ENCODE peak calls at places on chromosomes 6 and 20, in nine cellular contexts. T, Y, E, M, H, Q, D, U and V are unnamed samples.

GRCh38 chr20:24943196-24943595 is 5.9 kb upstream of the CST7 start:
- DNase-seq in Y (no peak), E (no peak), D (no peak), H (peak), M (no peak), T (no peak), Q (no peak), U (no peak), V (no peak)

GRCh38 chr6:33008944-33009861 is at the start of gene HLA-DOA:
- DNase-seq in M (peak), Q (no peak), H (no peak), Y (no peak), E (no peak), T (peak), U (no peak), D (peak), V (no peak)

GRCh38 chr6:97438011-97438671 is 155.1 kb upstream of the MMS22L start:
- DNase-seq in Q (no peak), U (no peak), T (no peak), E (no peak), D (no peak), H (no peak), Y (no peak), M (no peak), V (no peak)

GRCh38 chr6:90403489-90404381 is 107.1 kb upstream of the BACH2 start:
- DNase-seq in E (peak), T (peak), Q (no peak), M (peak), U (no peak), H (no peak), Y (no peak), D (no peak), V (peak)

GRCh38 chr20:3307078-3307477 is 68.1 kb upstream of the SLC4A11 start:
- DNase-seq in Y (no peak), U (no peak), E (no peak), T (no peak), M (no peak), H (no peak), D (no peak), Q (no peak), V (no peak)

GRCh38 chr6:138814179-138814834 is 18.4 kb downstream of the ECT2L start:
- DNase-seq in T (no peak), M (no peak), H (no peak), U (no peak), Q (no peak), Y (no peak), E (no peak), D (no peak), V (no peak)

GRCh38 chr6:138007014-138007472 is 100.2 kb downstream of the PERP start:
- DNase-seq in H (no peak), M (peak), U (no peak), Q (peak), E (no peak), T (peak), Y (no peak), D (peak), V (peak)

GRCh38 chr6:35318200-35318844 is 20.7 kb downstream of the DEF6 start:
- DNase-seq in D (no peak), M (peak), Q (peak), T (peak), U (peak), H (peak), Y (no peak), E (peak), V (peak)

GRCh38 chr6:90175627-90176538 is 120.8 kb downstream of the BACH2 start:
- DNase-seq in D (peak), Y (no peak), Q (no peak), T (no peak), E (no peak), M (no peak), U (no peak), H (no peak), V (peak)

GRCh38 chr20:36754656-36755222 is 8.8 kb upstream of the NDRG3 start:
- DNase-seq in T (peak), D (peak), H (no peak), Q (peak), M (peak), U (peak), E (peak), Y (no peak), V (peak)

GRCh38 chr20:44357555-44358130 is 2.1 kb downstream of the HNF4A start:
- DNase-seq in Q (no peak), H (no peak), U (peak), M (no peak), D (no peak), E (no peak), T (no peak), Y (no peak), V (no peak)

GRCh38 chr6:140202964-140203363 is 828.5 kb upstream of the CITED2 start:
- DNase-seq in U (no peak), M (no peak), T (no peak), E (no peak), Y (no peak), Q (no peak), H (no peak), D (no peak), V (no peak)

GRCh38 chr20:38085031-38085430 is 51.5 kb downstream of the RPRD1B start:
- DNase-seq in D (no peak), T (no peak), M (no peak), Y (no peak), H (no peak), Q (no peak), E (no peak), U (no peak), V (no peak)

GRCh38 chr6:133991096-133991593 is 38.1 kb downstream of the TBPL1 start:
- DNase-seq in E (peak), Q (no peak), H (no peak), M (no peak), D (no peak), U (no peak), T (peak), Y (no peak), V (peak)

GRCh38 chr6:105174512-105174911 is 5.3 kb downstream of the POPDC3 start:
- DNase-seq in M (no peak), Y (no peak), U (no peak), Q (no peak), T (peak), E (no peak), D (no peak), H (no peak), V (peak)

GRCh38 chr20:1125266-1125665 is 6.9 kb downstream of the PSMF1 start:
- DNase-seq in U (no peak), Q (no peak), Y (no peak), D (no peak), M (no peak), H (no peak), E (no peak), T (no peak), V (no peak)

GRCh38 chr6:167676000-167676665 is 150.6 kb upstream of the AFDN start:
- DNase-seq in U (peak), Y (no peak), M (no peak), T (no peak), E (no peak), Q (peak), D (no peak), H (no peak), V (no peak)

GRCh38 chr6:136922680-136922996 is 537 bp downstream of the SLC35D3 start:
- DNase-seq in U (no peak), Y (no peak), T (no peak), Q (no peak), M (no peak), H (no peak), E (no peak), D (no peak), V (no peak)

GRCh38 chr6:116472710-116473109 is 11.5 kb downstream of the CALHM6 start:
- DNase-seq in U (no peak), E (no peak), T (no peak), D (no peak), M (no peak), Y (no peak), Q (no peak), H (no peak), V (no peak)

GRCh38 chr6:167493961-167494697 is 169.2 kb downstream of the TTLL2 start:
- DNase-seq in D (no peak), E (no peak), H (no peak), Y (no peak), M (no peak), T (peak), Q (no peak), U (peak), V (no peak)

GRCh38 chr20:12554416-12554815 is 454.4 kb upstream of the SPTLC3 start:
- DNase-seq in D (no peak), U (no peak), M (no peak), Q (no peak), E (no peak), Y (no peak), H (no peak), T (no peak), V (peak)

GRCh38 chr6:391559-392440 is at the start of gene IRF4:
- DNase-seq in Q (no peak), T (peak), U (no peak), H (no peak), D (peak), E (no peak), M (peak), Y (no peak), V (no peak)

GRCh38 chr20:19975901-19976300 is 41.3 kb upstream of the NAA20 start:
- DNase-seq in U (no peak), Y (no peak), H (no peak), E (no peak), T (peak), Q (peak), D (no peak), M (no peak), V (peak)

GRCh38 chr20:32436142-32436861 is 78.2 kb downstream of the ASXL1 start:
- DNase-seq in Q (no peak), Y (no peak), E (no peak), T (no peak), U (no peak), D (no peak), M (no peak), H (no peak), V (no peak)

GRCh38 chr6:107629545-107630147 is 139.7 kb downstream of the SOBP start:
- DNase-seq in Q (no peak), D (no peak), H (no peak), T (no peak), E (no peak), U (no peak), Y (no peak), M (no peak), V (no peak)

GRCh38 chr20:61644387-61645076 is 392.5 kb downstream of the CDH4 start:
- DNase-seq in E (no peak), H (no peak), T (no peak), D (no peak), U (no peak), Q (no peak), M (no peak), Y (no peak), V (no peak)

GRCh38 chr20:61640846-61641245 is 388.8 kb downstream of the CDH4 start:
- DNase-seq in M (no peak), Q (no peak), D (no peak), H (no peak), U (no peak), E (no peak), T (no peak), Y (no peak), V (no peak)

GRCh38 chr20:61646986-61647385 is 394.9 kb downstream of the CDH4 start:
- DNase-seq in D (no peak), Q (no peak), M (no peak), T (no peak), H (no peak), Y (no peak), U (no peak), E (no peak), V (no peak)

GRCh38 chr20:61646453-61646852 is 394.4 kb downstream of the CDH4 start:
- DNase-seq in H (no peak), M (no peak), E (no peak), D (no peak), T (no peak), U (no peak), Q (no peak), Y (no peak), V (no peak)

DNA sequence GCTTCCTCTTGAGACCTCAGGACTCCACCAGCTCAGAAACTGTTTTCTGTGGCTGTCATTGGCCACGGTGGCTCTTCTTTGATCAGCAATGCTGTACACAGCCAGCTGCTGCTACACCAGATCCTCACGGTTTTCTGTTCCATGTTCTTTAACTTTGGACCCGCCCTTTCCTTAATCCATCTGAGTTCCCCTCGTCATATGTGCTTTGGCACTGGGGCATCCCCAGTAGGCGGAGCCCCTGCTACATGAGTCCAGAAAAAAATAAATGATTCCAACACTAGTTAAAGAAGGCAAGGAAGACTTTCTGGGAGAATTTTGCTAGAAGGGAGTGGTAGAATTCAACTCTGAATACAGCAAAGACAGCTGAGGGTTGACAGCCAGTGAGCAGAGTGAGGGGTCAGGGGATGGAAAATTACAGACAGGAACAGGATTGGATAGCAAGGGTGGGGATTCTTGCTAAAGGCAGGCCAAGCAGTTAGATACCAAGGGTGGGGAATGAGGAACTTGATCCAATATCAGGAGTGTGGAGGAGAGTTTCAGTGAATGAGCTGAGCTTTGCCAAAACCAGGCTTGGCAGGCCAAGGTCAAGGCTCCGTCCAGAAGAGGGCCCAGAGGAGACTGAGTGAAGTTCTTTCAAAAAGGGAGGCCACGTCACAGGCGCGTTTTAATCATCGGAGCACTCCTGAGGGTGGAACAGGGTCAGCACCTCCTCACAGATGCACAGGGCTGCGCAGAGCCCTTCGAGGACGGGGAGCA is 391.7 kb downstream of the CDH4 start:
- DNase-seq in Q (no peak), M (no peak), U (no peak), Y (no peak), T (peak), H (no peak), D (no peak), E (no peak), V (no peak)
- TF ChIP-seq CTCF in Q (no peak), M (no peak), U (no peak), Y (no peak), T (no peak), H (no peak), D (no peak), E (no peak), V (no peak)

GRCh38 chr6:130760006-130760405 is 67.2 kb upstream of the SMLR1 start:
- DNase-seq in T (peak), H (no peak), D (no peak), Q (no peak), E (no peak), U (no peak), M (peak), Y (no peak), V (peak)
- TF ChIP-seq CTCF in T (peak), H (peak), D (no peak), Q (no peak), E (peak), U (no peak), M (peak), Y (no peak), V (peak)

DNA sequence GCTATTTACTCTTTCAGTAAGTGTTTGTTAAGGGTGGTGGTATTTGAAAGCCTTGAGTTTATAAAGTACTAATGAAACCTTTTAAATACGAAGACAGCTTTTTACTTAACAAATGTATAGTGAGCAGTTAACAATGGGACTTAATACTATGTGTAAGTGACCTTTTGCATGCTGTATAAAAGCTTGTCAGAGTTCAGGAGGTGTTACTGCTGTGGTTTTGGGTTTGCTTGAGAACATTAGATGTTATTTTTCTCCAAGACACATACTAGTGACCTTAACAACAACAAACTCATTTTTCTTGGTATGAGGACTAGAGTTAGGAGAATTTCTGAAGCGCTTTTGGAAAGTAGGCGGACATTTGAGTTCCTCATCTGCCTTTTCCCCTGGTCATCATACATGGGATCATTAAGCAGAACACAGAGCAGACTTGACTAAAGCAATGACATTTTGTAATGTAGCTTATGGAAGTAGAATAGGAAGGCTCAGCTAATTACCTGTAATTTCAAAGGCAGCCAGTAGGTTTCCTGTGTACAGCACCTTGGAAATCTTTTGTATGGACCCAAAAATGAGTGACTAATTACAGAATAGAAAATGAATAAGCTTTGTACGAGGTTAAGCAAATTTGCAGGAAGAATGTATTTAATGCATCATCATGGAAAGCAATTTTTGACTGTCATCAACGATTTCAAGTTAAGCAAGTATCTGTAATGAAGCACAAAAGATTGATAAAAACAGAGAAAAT is 14.1 kb downstream of the CDYL start:
- DNase-seq in Q (no peak), U (no peak), M (no peak), Y (no peak), E (no peak), T (no peak), D (no peak), H (no peak), V (no peak)
- TF ChIP-seq CTCF in Q (peak), U (no peak), M (peak), Y (no peak), E (peak), T (peak), D (no peak), H (peak), V (no peak)

DNA sequence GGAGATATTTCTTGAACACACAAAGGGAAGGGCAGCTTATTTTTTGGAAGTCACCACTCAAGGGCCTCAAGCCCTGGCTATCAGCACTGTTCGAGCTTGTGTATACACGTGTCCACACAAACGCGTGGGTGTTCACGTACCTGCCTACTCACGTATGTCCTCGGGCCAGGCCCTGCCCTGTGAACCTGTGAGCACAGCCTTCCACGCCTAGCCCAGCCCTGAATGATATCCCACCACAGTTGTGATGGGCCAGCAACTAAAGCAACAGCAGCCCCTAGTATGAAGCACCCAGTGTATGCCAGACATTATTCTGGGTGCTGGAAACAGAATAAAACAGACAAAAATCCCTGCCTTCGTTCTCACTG is 2.0 kb downstream of the ACTL10 start:
- DNase-seq in U (no peak), T (no peak), H (no peak), Y (no peak), M (no peak), E (no peak), D (no peak), Q (no peak), V (no peak)
- TF ChIP-seq CTCF in U (no peak), T (no peak), H (no peak), Y (no peak), M (no peak), E (no peak), D (no peak), Q (no peak), V (no peak)